ENCODE peak calls at places on chromosomes 2 and 18, in eight cellular contexts. One of them, this sample, is unnamed.

GRCh38 chr2:133817680-133818566 is 249.7 kb upstream of the NCKAP5 start:
- DNase-seq in tibial artery: no peak
- DNase-seq in transverse colon: no peak
- DNase-seq in PC-3: peak; percentile 97
- DNase-seq in cardiac muscle cell: peak; percentile 92
- DNase-seq in colonic mucosa: no peak
- DNase-seq in hepatocyte: peak; percentile 70
- DNase-seq in adrenal gland: no peak
- DNase-seq in this sample: peak; percentile 98

GRCh38 chr2:23312996-23313606 is 71.9 kb upstream of the KLHL29 start:
- DNase-seq in tibial artery: no peak
- DNase-seq in transverse colon: no peak
- DNase-seq in PC-3: peak; percentile 25
- DNase-seq in cardiac muscle cell: peak; percentile 34
- DNase-seq in colonic mucosa: no peak
- DNase-seq in hepatocyte: peak; percentile 22
- DNase-seq in adrenal gland: no peak
- DNase-seq in this sample: no peak

GRCh38 chr2:173134703-173135102 is 59.1 kb downstream of the MAP3K20 start:
- DNase-seq in tibial artery: no peak
- DNase-seq in transverse colon: no peak
- DNase-seq in PC-3: no peak
- DNase-seq in cardiac muscle cell: peak; percentile 80
- DNase-seq in colonic mucosa: no peak
- DNase-seq in hepatocyte: no peak
- DNase-seq in adrenal gland: peak; percentile 26
- DNase-seq in this sample: no peak

GRCh38 chr2:111654829-111655228 is 229.2 kb downstream of the ANAPC1 start:
- DNase-seq in tibial artery: no peak
- DNase-seq in transverse colon: no peak
- DNase-seq in PC-3: no peak
- DNase-seq in cardiac muscle cell: no peak
- DNase-seq in colonic mucosa: no peak
- DNase-seq in hepatocyte: no peak
- DNase-seq in adrenal gland: no peak
- DNase-seq in this sample: no peak

GRCh38 chr2:18506883-18507519 is 53.5 kb downstream of the RDH14 start:
- DNase-seq in tibial artery: no peak
- DNase-seq in transverse colon: no peak
- DNase-seq in PC-3: no peak
- DNase-seq in cardiac muscle cell: no peak
- DNase-seq in colonic mucosa: no peak
- DNase-seq in hepatocyte: no peak
- DNase-seq in adrenal gland: no peak
- DNase-seq in this sample: no peak

GRCh38 chr2:43226955-43227829 is 786 bp upstream of the ZFP36L2 start:
- DNase-seq in tibial artery: peak; percentile 99
- DNase-seq in transverse colon: peak; percentile 96
- DNase-seq in PC-3: peak; percentile 82
- DNase-seq in cardiac muscle cell: peak; percentile 93
- DNase-seq in colonic mucosa: peak; percentile 97
- DNase-seq in hepatocyte: peak; percentile 94
- DNase-seq in adrenal gland: peak; percentile 97
- DNase-seq in this sample: peak; percentile 67

GRCh38 chr2:16478817-16479216 is 186.8 kb downstream of the CYRIA start:
- DNase-seq in tibial artery: no peak
- DNase-seq in transverse colon: no peak
- DNase-seq in PC-3: no peak
- DNase-seq in cardiac muscle cell: no peak
- DNase-seq in colonic mucosa: no peak
- DNase-seq in hepatocyte: no peak
- DNase-seq in adrenal gland: no peak
- DNase-seq in this sample: peak; percentile 96

GRCh38 chr2:48787580-48787979 is 32.1 kb upstream of the LHCGR start:
- DNase-seq in tibial artery: no peak
- DNase-seq in transverse colon: no peak
- DNase-seq in PC-3: no peak
- DNase-seq in cardiac muscle cell: no peak
- DNase-seq in colonic mucosa: no peak
- DNase-seq in hepatocyte: no peak
- DNase-seq in adrenal gland: no peak
- DNase-seq in this sample: no peak

GRCh38 chr2:221166283-221166682 is 405.8 kb downstream of the EPHA4 start:
- DNase-seq in tibial artery: no peak
- DNase-seq in transverse colon: no peak
- DNase-seq in PC-3: no peak
- DNase-seq in cardiac muscle cell: no peak
- DNase-seq in colonic mucosa: no peak
- DNase-seq in hepatocyte: no peak
- DNase-seq in adrenal gland: no peak
- DNase-seq in this sample: no peak

GRCh38 chr18:23939896-23940295 is 74.7 kb upstream of the TTC39C start:
- DNase-seq in tibial artery: no peak
- DNase-seq in transverse colon: no peak
- DNase-seq in PC-3: no peak
- DNase-seq in cardiac muscle cell: no peak
- DNase-seq in colonic mucosa: no peak
- DNase-seq in hepatocyte: no peak
- DNase-seq in adrenal gland: no peak
- DNase-seq in this sample: no peak

GRCh38 chr2:19947184-19947940 is 42.5 kb downstream of the WDR35 start:
- DNase-seq in tibial artery: no peak
- DNase-seq in transverse colon: no peak
- DNase-seq in PC-3: peak; percentile 70
- DNase-seq in cardiac muscle cell: no peak
- DNase-seq in colonic mucosa: no peak
- DNase-seq in hepatocyte: no peak
- DNase-seq in adrenal gland: no peak
- DNase-seq in this sample: no peak

GRCh38 chr2:239548491-239548890 is 147.7 kb upstream of the HDAC4 start:
- DNase-seq in tibial artery: no peak
- DNase-seq in transverse colon: no peak
- DNase-seq in PC-3: peak; percentile 58
- DNase-seq in cardiac muscle cell: no peak
- DNase-seq in colonic mucosa: no peak
- DNase-seq in hepatocyte: no peak
- DNase-seq in adrenal gland: no peak
- DNase-seq in this sample: peak; percentile 28

GRCh38 chr2:86274918-86275275 is 62.5 kb downstream of the REEP1 start:
- DNase-seq in tibial artery: no peak
- DNase-seq in transverse colon: peak; percentile 86
- DNase-seq in PC-3: no peak
- DNase-seq in cardiac muscle cell: peak; percentile 42
- DNase-seq in colonic mucosa: peak; percentile 89
- DNase-seq in hepatocyte: peak; percentile 88
- DNase-seq in adrenal gland: peak; percentile 34
- DNase-seq in this sample: no peak

GRCh38 chr2:176999331-176999730 is 213.3 kb upstream of the HNRNPA3 start:
- DNase-seq in tibial artery: no peak
- DNase-seq in transverse colon: no peak
- DNase-seq in PC-3: no peak
- DNase-seq in cardiac muscle cell: peak; percentile 21
- DNase-seq in colonic mucosa: no peak
- DNase-seq in hepatocyte: peak; percentile 6
- DNase-seq in adrenal gland: no peak
- DNase-seq in this sample: no peak

GRCh38 chr18:2410688-2411087 is 160.6 kb downstream of the METTL4 start:
- DNase-seq in tibial artery: no peak
- DNase-seq in transverse colon: no peak
- DNase-seq in PC-3: peak; percentile 83
- DNase-seq in cardiac muscle cell: peak; percentile 5
- DNase-seq in colonic mucosa: no peak
- DNase-seq in hepatocyte: peak; percentile 55
- DNase-seq in adrenal gland: no peak
- DNase-seq in this sample: peak; percentile 84

GRCh38 chr2:197707316-197708213 is 2.4 kb downstream of the MARS2 start:
- DNase-seq in tibial artery: no peak
- DNase-seq in transverse colon: no peak
- DNase-seq in PC-3: peak; percentile 67
- DNase-seq in cardiac muscle cell: peak; percentile 72
- DNase-seq in colonic mucosa: no peak
- DNase-seq in hepatocyte: peak; percentile 62
- DNase-seq in adrenal gland: no peak
- DNase-seq in this sample: peak; percentile 58

GRCh38 chr2:173929441-173929840 is 35.7 kb downstream of the SP3 start:
- DNase-seq in tibial artery: no peak
- DNase-seq in transverse colon: no peak
- DNase-seq in PC-3: no peak
- DNase-seq in cardiac muscle cell: peak; percentile 69
- DNase-seq in colonic mucosa: no peak
- DNase-seq in hepatocyte: peak; percentile 53
- DNase-seq in adrenal gland: no peak
- DNase-seq in this sample: no peak

GRCh38 chr2:45889053-45889452 is 237.6 kb downstream of the PRKCE start:
- DNase-seq in tibial artery: no peak
- DNase-seq in transverse colon: peak; percentile 32
- DNase-seq in PC-3: no peak
- DNase-seq in cardiac muscle cell: peak; percentile 25
- DNase-seq in colonic mucosa: no peak
- DNase-seq in hepatocyte: peak; percentile 41
- DNase-seq in adrenal gland: no peak
- DNase-seq in this sample: no peak

DNA sequence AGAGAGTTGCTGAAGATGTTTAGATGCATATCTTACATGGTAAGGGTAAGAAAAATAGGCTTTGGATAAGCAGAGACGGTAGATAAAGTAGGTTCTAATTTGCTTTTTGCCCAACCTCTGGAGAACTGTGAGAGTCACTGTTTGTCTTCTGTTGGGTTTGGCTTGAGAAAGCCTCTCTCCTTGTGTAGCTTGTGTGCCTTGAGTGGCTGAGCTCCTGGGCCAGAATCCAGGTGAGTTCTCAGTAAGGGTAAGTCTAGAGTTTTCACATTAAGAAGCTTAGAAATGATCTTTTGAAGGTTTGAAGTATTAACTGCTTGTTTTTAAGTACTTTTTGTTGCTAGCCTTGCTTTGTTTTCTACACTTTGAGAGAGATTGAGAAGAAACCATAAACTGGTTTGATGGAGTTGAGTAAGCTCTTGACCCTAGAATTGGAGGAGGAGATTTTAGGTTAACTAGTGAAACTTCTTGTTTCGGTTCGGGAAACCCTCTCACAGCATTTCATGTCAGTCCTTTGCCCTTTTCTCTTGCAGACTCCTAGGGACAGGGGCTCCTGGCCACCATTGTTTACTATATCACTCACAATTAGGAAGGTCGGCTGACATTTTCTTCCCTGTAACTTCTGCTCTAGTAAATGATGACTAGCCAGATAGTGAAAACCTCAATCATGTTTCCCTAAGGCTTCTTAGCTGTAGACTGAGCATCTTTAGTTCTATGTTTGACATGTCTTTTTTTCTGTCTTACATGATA is 26.0 kb downstream of the MAP4K4 start:
- DNase-seq in tibial artery: no peak
- DNase-seq in transverse colon: no peak
- DNase-seq in PC-3: no peak
- DNase-seq in cardiac muscle cell: no peak
- DNase-seq in colonic mucosa: no peak
- DNase-seq in hepatocyte: no peak
- DNase-seq in adrenal gland: no peak
- DNase-seq in this sample: no peak
- H3K4me3 ChIP-seq in tibial artery: no peak overlapping the region
- H3K4me3 ChIP-seq in transverse colon: no peak overlapping the region
- H3K4me3 ChIP-seq in PC-3: no peak overlapping the region
- H3K4me3 ChIP-seq in cardiac muscle cell: no peak overlapping the region
- H3K4me3 ChIP-seq in colonic mucosa: no peak overlapping the region
- H3K4me3 ChIP-seq in hepatocyte: no peak overlapping the region
- H3K4me3 ChIP-seq in adrenal gland: no peak overlapping the region
- H3K4me3 ChIP-seq in this sample: no peak overlapping the region

GRCh38 chr2:110146945-110147332 is 31.3 kb upstream of the MALL start:
- DNase-seq in tibial artery: no peak
- DNase-seq in transverse colon: no peak
- DNase-seq in PC-3: no peak
- DNase-seq in cardiac muscle cell: no peak
- DNase-seq in colonic mucosa: no peak
- DNase-seq in hepatocyte: no peak
- DNase-seq in adrenal gland: no peak
- DNase-seq in this sample: no peak
- H3K36me3 ChIP-seq in tibial artery: peaks cover 6% of the 10 kb centered on the region
- H3K36me3 ChIP-seq in transverse colon: no peaks in the 10 kb centered on the region
- H3K36me3 ChIP-seq in PC-3: no peaks in the 10 kb centered on the region
- H3K36me3 ChIP-seq in cardiac muscle cell: no peaks in the 10 kb centered on the region
- H3K36me3 ChIP-seq in colonic mucosa: no peaks in the 10 kb centered on the region
- H3K36me3 ChIP-seq in hepatocyte: no peaks in the 10 kb centered on the region
- H3K36me3 ChIP-seq in adrenal gland: no peaks in the 10 kb centered on the region
- H3K36me3 ChIP-seq in this sample: no peaks in the 10 kb centered on the region

DNA sequence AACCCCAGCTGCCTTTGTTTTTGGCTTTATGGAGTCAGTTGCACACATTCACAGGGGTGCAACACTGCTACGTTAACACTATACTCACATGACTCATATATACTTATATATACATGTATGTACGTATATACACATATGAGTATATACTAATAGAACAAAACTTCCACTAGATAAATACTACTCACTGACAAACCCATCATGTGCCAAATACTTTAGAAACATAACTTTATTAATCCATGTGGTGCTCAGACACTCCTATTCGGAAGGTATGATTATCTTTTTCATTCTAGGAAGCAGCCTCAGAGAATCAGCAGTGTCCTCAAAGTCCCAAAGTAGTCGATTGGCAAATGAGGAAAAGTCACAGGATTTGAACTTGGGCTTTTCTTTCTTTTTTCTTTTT is 7.9 kb downstream of the PMAIP1 start:
- DNase-seq in tibial artery: no peak
- DNase-seq in transverse colon: no peak
- DNase-seq in PC-3: no peak
- DNase-seq in cardiac muscle cell: no peak
- DNase-seq in colonic mucosa: no peak
- DNase-seq in hepatocyte: no peak
- DNase-seq in adrenal gland: no peak
- DNase-seq in this sample: no peak
- H3K4me3 ChIP-seq in tibial artery: no peak overlapping the region
- H3K4me3 ChIP-seq in transverse colon: no peak overlapping the region
- H3K4me3 ChIP-seq in PC-3: no peak overlapping the region
- H3K4me3 ChIP-seq in cardiac muscle cell: no peak overlapping the region
- H3K4me3 ChIP-seq in colonic mucosa: no peak overlapping the region
- H3K4me3 ChIP-seq in hepatocyte: no peak overlapping the region
- H3K4me3 ChIP-seq in adrenal gland: no peak overlapping the region
- H3K4me3 ChIP-seq in this sample: no peak overlapping the region

GRCh38 chr2:149000168-149000938 is 38.1 kb upstream of the LYPD6B start:
- DNase-seq in tibial artery: no peak
- DNase-seq in transverse colon: no peak
- DNase-seq in PC-3: no peak
- DNase-seq in cardiac muscle cell: no peak
- DNase-seq in colonic mucosa: no peak
- DNase-seq in hepatocyte: no peak
- DNase-seq in adrenal gland: no peak
- DNase-seq in this sample: no peak
- H3K36me3 ChIP-seq in tibial artery: no peaks in the 10 kb centered on the region
- H3K36me3 ChIP-seq in transverse colon: no peaks in the 10 kb centered on the region
- H3K36me3 ChIP-seq in PC-3: no peaks in the 10 kb centered on the region
- H3K36me3 ChIP-seq in cardiac muscle cell: no peaks in the 10 kb centered on the region
- H3K36me3 ChIP-seq in colonic mucosa: no peaks in the 10 kb centered on the region
- H3K36me3 ChIP-seq in hepatocyte: no peaks in the 10 kb centered on the region
- H3K36me3 ChIP-seq in adrenal gland: no peaks in the 10 kb centered on the region
- H3K36me3 ChIP-seq in this sample: no peaks in the 10 kb centered on the region

GRCh38 chr2:223936862-223937326 is 8.2 kb downstream of the WDFY1 start:
- DNase-seq in tibial artery: no peak
- DNase-seq in transverse colon: no peak
- DNase-seq in PC-3: no peak
- DNase-seq in cardiac muscle cell: no peak
- DNase-seq in colonic mucosa: no peak
- DNase-seq in hepatocyte: no peak
- DNase-seq in adrenal gland: no peak
- DNase-seq in this sample: no peak
- H3K4me3 ChIP-seq in tibial artery: no peak overlapping the region
- H3K4me3 ChIP-seq in transverse colon: no peak overlapping the region
- H3K4me3 ChIP-seq in PC-3: no peak overlapping the region
- H3K4me3 ChIP-seq in cardiac muscle cell: no peak overlapping the region
- H3K4me3 ChIP-seq in colonic mucosa: no peak overlapping the region
- H3K4me3 ChIP-seq in hepatocyte: no peak overlapping the region
- H3K4me3 ChIP-seq in adrenal gland: no peak overlapping the region
- H3K4me3 ChIP-seq in this sample: no peak overlapping the region